ENCODE peak calls at places on chromosomes 16 and 17, in ten cellular contexts. I is WTC11, B is fibroblast of pulmonary artery, E is GM12865, T is H9, A is MCF 10A, J is progenitor cell of endocrine pancreas, D is omental fat pad, Y is Peyer's patch, W is suprapubic skin. L is an unnamed sample.

GRCh38 chr16:67084345-67085028 is 25.3 kb upstream of the PHAF1 start:
- DNase-seq in I (no peak), B (peak; percentile 26), E (peak; percentile 61), T (no peak), A (peak; percentile 24), J (no peak), D (no peak), Y (no peak), W (no peak), L (no peak)

GRCh38 chr17:78735832-78736525 is 46.1 kb downstream of the CYTH1 start:
- DNase-seq in I (no peak), B (peak; percentile 32), E (peak; percentile 47), T (no peak), A (peak; percentile 56), J (no peak), D (no peak), Y (no peak), W (no peak), L (no peak)

GRCh38 chr17:48634446-48635208 is 8.5 kb upstream of the HOXB9 start:
- DNase-seq in I (no peak), B (no peak), E (no peak), T (no peak), A (no peak), J (no peak), D (no peak), Y (no peak), W (no peak), L (no peak)

GRCh38 chr17:39755550-39756375 is 18.0 kb downstream of the GRB7 start:
- DNase-seq in I (no peak), B (no peak), E (peak; percentile 92), T (peak; percentile 34), A (no peak), J (no peak), D (no peak), Y (peak; percentile 80), W (no peak), L (peak; percentile 81)

GRCh38 chr17:30236807-30237206 is 1.3 kb upstream of the SLC6A4 start:
- DNase-seq in I (peak; percentile 75), B (peak; percentile 40), E (peak; percentile 51), T (peak; percentile 78), A (peak; percentile 57), J (peak; percentile 60), D (no peak), Y (no peak), W (peak; percentile 73), L (peak; percentile 76)

GRCh38 chr17:44983563-44983962 is 15.5 kb upstream of the C1QL1 start:
- DNase-seq in I (no peak), B (no peak), E (no peak), T (no peak), A (no peak), J (no peak), D (no peak), Y (no peak), W (no peak), L (no peak)

GRCh38 chr17:38554430-38555350 is 51.1 kb downstream of the SRCIN1 start:
- DNase-seq in I (no peak), B (peak; percentile 29), E (no peak), T (no peak), A (peak; percentile 72), J (no peak), D (no peak), Y (no peak), W (no peak), L (no peak)

GRCh38 chr16:79876332-79876730 is 275.8 kb upstream of the MAF start:
- DNase-seq in I (no peak), B (no peak), E (peak; percentile 62), T (no peak), A (no peak), J (no peak), D (no peak), Y (no peak), W (no peak), L (no peak)

GRCh38 chr17:19538095-19539039 is 4.7 kb downstream of the SLC47A1 start:
- DNase-seq in I (no peak), B (no peak), E (no peak), T (no peak), A (peak; percentile 22), J (no peak), D (no peak), Y (no peak), W (no peak), L (no peak)

GRCh38 chr16:25896412-25896811 is 204.7 kb downstream of the HS3ST4 start:
- DNase-seq in I (no peak), B (no peak), E (no peak), T (no peak), A (no peak), J (no peak), D (no peak), Y (no peak), W (no peak), L (no peak)

GRCh38 chr17:74730491-74731346 is 6.3 kb upstream of the RAB37 start:
- DNase-seq in I (no peak), B (no peak), E (peak; percentile 67), T (no peak), A (no peak), J (no peak), D (no peak), Y (peak; percentile 58), W (no peak), L (no peak)

GRCh38 chr17:38727661-38728220 is 2.4 kb upstream of the CISD3 start:
- DNase-seq in I (no peak), B (no peak), E (peak; percentile 39), T (no peak), A (no peak), J (no peak), D (no peak), Y (no peak), W (no peak), L (no peak)

GRCh38 chr16:54521327-54521726 is 234.7 kb upstream of the IRX3 start:
- DNase-seq in I (no peak), B (no peak), E (no peak), T (no peak), A (no peak), J (no peak), D (no peak), Y (no peak), W (no peak), L (no peak)

GRCh38 chr16:19001788-19002187 is 18.1 kb downstream of the TMC7 start:
- DNase-seq in I (no peak), B (peak; percentile 56), E (no peak), T (no peak), A (peak; percentile 97), J (no peak), D (no peak), Y (no peak), W (no peak), L (no peak)

DNA sequence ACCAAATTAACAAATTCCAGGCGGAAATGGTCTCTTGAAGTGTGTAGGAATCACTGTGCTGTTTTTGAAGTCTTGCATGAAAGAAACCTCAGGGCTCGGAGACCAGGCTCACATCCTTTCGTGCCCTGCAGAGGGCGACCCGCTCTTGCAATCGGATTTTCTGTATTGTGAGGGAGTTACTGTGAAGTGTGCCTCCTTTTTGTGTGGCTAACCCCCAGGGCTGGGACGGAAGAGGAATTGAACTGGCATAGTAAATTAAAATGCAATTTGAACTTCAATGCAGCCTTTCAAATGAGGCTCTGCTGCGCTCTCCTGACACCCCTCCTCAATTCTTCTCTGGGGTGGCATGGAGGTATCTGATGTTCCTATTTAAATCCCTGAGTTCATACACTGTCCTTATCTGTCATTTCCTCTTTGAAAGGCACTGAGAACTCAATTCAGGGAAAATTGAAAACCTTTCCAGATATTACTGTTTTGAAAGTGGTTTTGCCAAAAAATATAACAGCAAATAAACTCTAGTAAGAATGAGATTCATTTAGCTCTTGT is 51.5 kb upstream of the MGAT5B start:
- DNase-seq in I (peak; percentile 75), B (peak; percentile 67), E (peak; percentile 64), T (peak; percentile 88), A (peak; percentile 58), J (no peak), D (no peak), Y (peak; percentile 20), W (no peak), L (peak; percentile 69)
- TF ChIP-seq CTCF in I (peak; percentile 32), B (peak; percentile 87), E (peak; percentile 67), T (peak; percentile 81), A (peak; percentile 59), J (peak; percentile 66), D (no peak), Y (no peak), W (no peak), L (peak; percentile 60)

GRCh38 chr17:41711669-41712400 is at the start of gene GAST:
- DNase-seq in I (no peak), B (no peak), E (no peak), T (no peak), A (no peak), J (no peak), D (no peak), Y (no peak), W (no peak), L (no peak)
- TF ChIP-seq CTCF in I (no peak), B (no peak), E (no peak), T (no peak), A (no peak), J (no peak), D (no peak), Y (no peak), W (no peak), L (no peak)

GRCh38 chr17:41664587-41665565 is 23.8 kb upstream of the EIF1 start:
- DNase-seq in I (no peak), B (no peak), E (no peak), T (no peak), A (no peak), J (no peak), D (no peak), Y (no peak), W (no peak), L (peak; percentile 10)

GRCh38 chr17:41666336-41666680 is 22.4 kb upstream of the EIF1 start:
- DNase-seq in I (no peak), B (peak; percentile 59), E (peak; percentile 91), T (no peak), A (peak; percentile 52), J (no peak), D (no peak), Y (peak; percentile 66), W (no peak), L (peak; percentile 58)

GRCh38 chr17:41665566-41666335 is 22.9 kb upstream of the EIF1 start:
- DNase-seq in I (peak; percentile 90), B (peak; percentile 81), E (peak; percentile 93), T (peak; percentile 95), A (peak; percentile 78), J (peak; percentile 91), D (peak; percentile 69), Y (peak; percentile 86), W (peak; percentile 92), L (peak; percentile 91)

GRCh38 chr17:41666708-41667279 is 21.9 kb upstream of the EIF1 start:
- DNase-seq in I (peak; percentile 92), B (peak; percentile 75), E (peak; percentile 92), T (peak; percentile 93), A (peak; percentile 79), J (peak; percentile 81), D (peak; percentile 67), Y (peak; percentile 87), W (peak; percentile 91), L (peak; percentile 86)

GRCh38 chr17:41667280-41668008 is 21.2 kb upstream of the EIF1 start:
- DNase-seq in I (no peak), B (no peak), E (no peak), T (peak; percentile 80), A (no peak), J (no peak), D (no peak), Y (no peak), W (no peak), L (no peak)
- TF ChIP-seq CTCF in I (no peak), B (no peak), E (no peak), T (no peak), A (no peak), J (no peak), D (no peak), Y (no peak), W (no peak), L (no peak)

GRCh38 chr16:46662123-46662522 is 26.9 kb downstream of the VPS35 start:
- DNase-seq in I (no peak), B (no peak), E (no peak), T (no peak), A (no peak), J (no peak), D (no peak), Y (no peak), W (no peak), L (no peak)

GRCh38 chr16:46658925-46659324 is 30.1 kb downstream of the VPS35 start:
- DNase-seq in I (no peak), B (no peak), E (peak; percentile 91), T (no peak), A (no peak), J (no peak), D (no peak), Y (peak; percentile 34), W (no peak), L (peak; percentile 77)
- TF ChIP-seq CTCF in I (no peak), B (no peak), E (no peak), T (no peak), A (no peak), J (no peak), D (no peak), Y (no peak), W (no peak), L (no peak)